ENCODE peak calls at places on chromosomes 5 and 9, in nine cellular contexts. A is CD8-positive, alpha-beta memory T cell; R is fibroblast of lung; V is naive thymus-derived CD4-positive, alpha-beta T cell; Q is osteoblast; G is cardiac muscle cell; O is heart right ventricle; B is tibial nerve; F is sigmoid colon. E is an unnamed sample.

GRCh38 chr5:33631786-33632185 is 191.0 kb downstream of the TARS1 start:
- DNase-seq in A (no peak), R (no peak), V (no peak), Q (peak; percentile 18), G (peak; percentile 20), O (no peak), B (no peak), F (no peak), E (no peak)

GRCh38 chr5:7018144-7018543 is 304.9 kb downstream of the TENT4A start:
- DNase-seq in A (no peak), R (no peak), V (no peak), Q (no peak), G (no peak), O (no peak), B (no peak), F (no peak), E (no peak)

GRCh38 chr9:92576175-92576574 is 40.4 kb upstream of the ECM2 start:
- DNase-seq in A (no peak), R (peak; percentile 24), V (no peak), Q (no peak), G (no peak), O (no peak), B (no peak), F (no peak), E (no peak)

GRCh38 chr5:151080620-151081425 is at the start of gene TNIP1:
- DNase-seq in A (peak; percentile 95), R (peak; percentile 86), V (peak; percentile 91), Q (peak; percentile 99), G (peak; percentile 94), O (peak; percentile 98), B (peak; percentile 84), F (peak; percentile 97), E (peak; percentile 96)

GRCh38 chr9:77092536-77092935 is 73.1 kb downstream of the FOXB2 start:
- DNase-seq in A (no peak), R (no peak), V (no peak), Q (peak; percentile 39), G (peak; percentile 16), O (no peak), B (no peak), F (no peak), E (no peak)

GRCh38 chr5:62190173-62190572 is 115.8 kb upstream of the KIF2A start:
- DNase-seq in A (no peak), R (no peak), V (no peak), Q (no peak), G (no peak), O (no peak), B (no peak), F (no peak), E (no peak)

GRCh38 chr5:38509185-38509584 is 47.3 kb downstream of the LIFR start:
- DNase-seq in A (no peak), R (peak; percentile 76), V (no peak), Q (peak; percentile 64), G (peak; percentile 68), O (no peak), B (no peak), F (no peak), E (no peak)

GRCh38 chr9:29556746-29557145 is 1983.5 kb upstream of the C9orf72 start:
- DNase-seq in A (no peak), R (no peak), V (no peak), Q (no peak), G (no peak), O (no peak), B (no peak), F (no peak), E (no peak)

GRCh38 chr9:114737118-114737517 is 55.1 kb upstream of the TEX48 start:
- DNase-seq in A (no peak), R (no peak), V (no peak), Q (no peak), G (no peak), O (no peak), B (no peak), F (no peak), E (no peak)

GRCh38 chr5:139808481-139809330 is 13.1 kb downstream of the PSD2 start:
- DNase-seq in A (no peak), R (peak; percentile 15), V (peak; percentile 11), Q (peak; percentile 95), G (peak; percentile 63), O (peak; percentile 41), B (no peak), F (no peak), E (peak; percentile 59)

GRCh38 chr9:16246785-16247184 is 623.7 kb downstream of the BNC2 start:
- DNase-seq in A (no peak), R (no peak), V (no peak), Q (peak; percentile 26), G (peak; percentile 31), O (no peak), B (no peak), F (no peak), E (peak; percentile 90)

GRCh38 chr9:33442125-33442524 is 5.3 kb downstream of the AQP3 start:
- DNase-seq in A (no peak), R (no peak), V (no peak), Q (no peak), G (no peak), O (no peak), B (no peak), F (no peak), E (no peak)

GRCh38 chr9:33445941-33446506 is 1.4 kb downstream of the AQP3 start:
- DNase-seq in A (no peak), R (no peak), V (no peak), Q (peak; percentile 54), G (no peak), O (no peak), B (no peak), F (no peak), E (no peak)

GRCh38 chr9:33443047-33443446 is 4.3 kb downstream of the AQP3 start:
- DNase-seq in A (no peak), R (peak; percentile 65), V (no peak), Q (peak; percentile 62), G (peak; percentile 63), O (no peak), B (no peak), F (no peak), E (peak; percentile 23)

GRCh38 chr9:33445389-33445881 is 2.0 kb downstream of the AQP3 start:
- DNase-seq in A (peak; percentile 32), R (no peak), V (peak; percentile 47), Q (no peak), G (no peak), O (no peak), B (no peak), F (no peak), E (no peak)

DNA sequence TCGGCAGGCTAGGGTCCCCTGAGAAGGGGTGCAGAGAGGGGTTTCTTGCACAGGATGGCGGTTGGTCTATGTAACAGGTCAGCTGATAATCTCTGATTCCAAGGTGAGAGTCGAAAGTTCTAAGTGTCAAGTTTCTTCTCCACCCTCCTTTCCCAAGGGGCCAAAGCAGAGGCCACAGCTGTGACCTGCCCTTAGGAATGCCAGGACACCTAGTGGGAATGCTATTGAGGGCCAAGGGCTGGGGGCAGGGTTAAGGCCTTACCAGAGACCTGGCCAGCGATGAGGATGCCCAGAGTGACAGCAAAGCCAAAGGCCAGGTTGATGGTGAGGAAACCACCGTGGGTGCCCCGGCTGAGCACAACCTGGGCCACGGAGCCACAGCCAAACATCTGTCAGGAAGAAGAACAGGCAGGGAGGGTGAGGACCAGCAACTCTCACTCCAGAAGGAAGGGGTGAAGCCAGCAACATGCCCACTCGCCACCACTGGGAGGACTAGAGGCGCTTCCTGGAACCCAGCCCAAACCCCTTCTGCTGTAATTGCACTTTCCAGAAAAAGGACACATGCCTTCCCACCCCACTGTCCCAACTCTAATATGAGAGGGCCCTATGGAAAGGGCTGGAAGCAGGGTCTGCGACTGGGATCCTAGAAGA is 3.8 kb downstream of the AQP3 start:
- DNase-seq in A (no peak), R (no peak), V (no peak), Q (no peak), G (no peak), O (no peak), B (no peak), F (no peak), E (no peak)
- H3K4me3 ChIP-seq in A (no peak overlapping the region), R (no peak overlapping the region), V (no peak overlapping the region), Q (no peak overlapping the region), G (no peak overlapping the region), O (no peak overlapping the region), B (no peak overlapping the region), F (no peak overlapping the region), E (no peak overlapping the region)

GRCh38 chr9:131467214-131467935 is 35.3 kb upstream of the POMT1 start:
- DNase-seq in A (no peak), R (no peak), V (no peak), Q (no peak), G (no peak), O (no peak), B (no peak), F (peak; percentile 66), E (no peak)
- H3K36me3 ChIP-seq in A (peaks cover 69% of the 10 kb centered on the region), R (peaks cover 26% of the 10 kb centered on the region), V (peaks cover 93% of the 10 kb centered on the region), Q (peaks cover 79% of the 10 kb centered on the region), G (peaks cover 77% of the 10 kb centered on the region), O (peaks cover 100% of the 10 kb centered on the region), B (peaks cover 100% of the 10 kb centered on the region), F (peaks cover 35% of the 10 kb centered on the region), E (peaks cover 93% of the 10 kb centered on the region)

GRCh38 chr9:126670270-126670669 is 56.5 kb downstream of the LMX1B start:
- DNase-seq in A (no peak), R (no peak), V (no peak), Q (no peak), G (no peak), O (no peak), B (no peak), F (no peak), E (no peak)
- H3K27me3 ChIP-seq in A (peaks cover 16% of the 10 kb centered on the region), R (peaks cover 18% of the 10 kb centered on the region), V (peaks cover 3% of the 10 kb centered on the region), Q (peaks cover 11% of the 10 kb centered on the region), G (peaks cover 94% of the 10 kb centered on the region), O (no peaks in the 10 kb centered on the region), B (peaks cover 87% of the 10 kb centered on the region), F (peaks cover 47% of the 10 kb centered on the region), E (no peaks in the 10 kb centered on the region)

GRCh38 chr5:60335913-60336312 is 364.1 kb downstream of the DEPDC1B start:
- DNase-seq in A (no peak), R (no peak), V (no peak), Q (no peak), G (no peak), O (no peak), B (no peak), F (no peak), E (no peak)

GRCh38 chr5:60333103-60333502 is 366.9 kb downstream of the DEPDC1B start:
- DNase-seq in A (no peak), R (no peak), V (no peak), Q (no peak), G (no peak), O (no peak), B (no peak), F (no peak), E (no peak)

GRCh38 chr5:60334281-60334713 is 365.7 kb downstream of the DEPDC1B start:
- DNase-seq in A (no peak), R (peak; percentile 73), V (no peak), Q (no peak), G (peak; percentile 73), O (no peak), B (no peak), F (no peak), E (peak; percentile 66)

DNA sequence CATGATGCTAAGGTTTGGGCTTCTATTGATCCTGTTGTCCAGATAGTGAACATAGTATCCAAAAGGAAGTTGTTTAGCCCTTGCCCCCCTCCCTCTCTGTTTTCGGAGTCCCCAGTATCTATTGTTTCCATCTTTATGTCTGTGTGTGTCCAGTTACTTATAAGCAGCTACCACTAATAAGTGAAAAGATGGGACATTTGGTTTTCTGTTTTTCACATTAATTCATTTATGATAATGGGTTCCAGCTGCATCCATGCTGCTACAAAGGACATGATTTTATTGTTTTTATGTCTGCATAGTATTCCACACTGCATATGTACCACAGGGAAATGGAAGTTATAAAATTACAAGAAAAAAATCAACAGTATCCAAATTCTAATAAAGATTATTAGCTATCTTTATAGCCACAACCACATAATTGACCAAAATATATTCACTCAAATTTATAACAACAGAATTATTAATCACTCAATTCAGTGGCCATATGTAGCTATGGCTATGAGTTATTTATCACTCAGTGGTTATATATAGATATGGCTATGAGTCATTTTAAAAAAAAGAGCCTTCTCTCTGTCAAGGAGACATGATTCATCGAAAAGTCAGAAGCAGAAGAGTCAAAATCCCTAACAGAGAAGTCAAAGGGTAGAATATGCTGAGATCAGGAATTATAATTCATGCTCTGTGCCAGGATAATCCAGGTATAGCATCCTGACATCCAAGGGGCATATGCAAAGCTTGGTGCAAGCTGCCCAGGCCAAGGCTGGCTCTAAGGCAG is 367.5 kb downstream of the DEPDC1B start:
- DNase-seq in A (no peak), R (peak; percentile 8), V (no peak), Q (no peak), G (peak; percentile 20), O (no peak), B (no peak), F (no peak), E (no peak)
- H3K4me3 ChIP-seq in A (no peak overlapping the region), R (no peak overlapping the region), V (no peak overlapping the region), Q (no peak overlapping the region), G (no peak overlapping the region), O (no peak overlapping the region), B (no peak overlapping the region), F (no peak overlapping the region), E (no peak overlapping the region)

E was measured in MG63.